ENCODE peak calls at places on chromosomes 6 and 20, in ten cellular contexts. S, T, M, X, I, J, H, E, F and R are unnamed samples.

GRCh38 chr20:14384411-14384810 is 47.0 kb upstream of the FLRT3 start:
- DNase-seq in S (no peak), T (no peak), M (no peak), X (no peak), I (no peak), J (no peak), H (no peak), E (no peak), F (peak), R (no peak)

GRCh38 chr6:41426438-41426851 is 91.0 kb downstream of the NCR2 start:
- DNase-seq in S (no peak), T (no peak), M (no peak), X (no peak), I (no peak), J (no peak), H (no peak), E (no peak), F (no peak), R (no peak)

GRCh38 chr20:62461157-62461556 is 14.6 kb downstream of the GATA5 start:
- DNase-seq in S (no peak), T (no peak), M (no peak), X (no peak), I (no peak), J (peak), H (no peak), E (no peak), F (no peak), R (no peak)

GRCh38 chr6:142255785-142256184 is 46.0 kb upstream of the ADGRG6 start:
- DNase-seq in S (no peak), T (no peak), M (no peak), X (no peak), I (no peak), J (no peak), H (no peak), E (no peak), F (no peak), R (no peak)

GRCh38 chr6:75377386-75377785 is 92.8 kb upstream of the TMEM30A start:
- DNase-seq in S (no peak), T (no peak), M (no peak), X (no peak), I (no peak), J (no peak), H (no peak), E (no peak), F (peak), R (no peak)

GRCh38 chr20:32263398-32263954 is 14.0 kb upstream of the KIF3B start:
- DNase-seq in S (no peak), T (no peak), M (no peak), X (no peak), I (no peak), J (no peak), H (no peak), E (no peak), F (no peak), R (no peak)

GRCh38 chr6:34223964-34224940 is 12.4 kb upstream of the HMGA1 start:
- DNase-seq in S (peak), T (no peak), M (no peak), X (peak), I (peak), J (peak), H (no peak), E (peak), F (peak), R (peak)

GRCh38 chr6:27512525-27512924 is 39.6 kb upstream of the ZNF184 start:
- DNase-seq in S (no peak), T (no peak), M (no peak), X (no peak), I (no peak), J (no peak), H (no peak), E (no peak), F (no peak), R (no peak)

GRCh38 chr6:30841644-30842504 is 42.4 kb upstream of the DDR1 start:
- DNase-seq in S (no peak), T (no peak), M (no peak), X (no peak), I (no peak), J (no peak), H (no peak), E (no peak), F (no peak), R (no peak)

GRCh38 chr20:8853805-8854338 is 215.0 kb upstream of the PLCB4 start:
- DNase-seq in S (peak), T (peak), M (no peak), X (no peak), I (peak), J (no peak), H (no peak), E (no peak), F (peak), R (no peak)

GRCh38 chr20:50930139-50931047 is 844 bp downstream of the ADNP start:
- DNase-seq in S (peak), T (no peak), M (no peak), X (peak), I (peak), J (peak), H (no peak), E (peak), F (peak), R (peak)

GRCh38 chr6:74459260-74459659 is 746.6 kb downstream of the COL12A1 start:
- DNase-seq in S (no peak), T (no peak), M (no peak), X (no peak), I (no peak), J (no peak), H (no peak), E (no peak), F (no peak), R (no peak)

GRCh38 chr6:168640181-168640580 is 199.2 kb downstream of the SMOC2 start:
- DNase-seq in S (no peak), T (no peak), M (no peak), X (no peak), I (no peak), J (no peak), H (no peak), E (no peak), F (no peak), R (no peak)

GRCh38 chr6:140079328-140079727 is 704.9 kb upstream of the CITED2 start:
- DNase-seq in S (peak), T (no peak), M (no peak), X (no peak), I (no peak), J (peak), H (no peak), E (no peak), F (no peak), R (no peak)

GRCh38 chr20:15613530-15613929 is 959.7 kb downstream of the KIF16B start:
- DNase-seq in S (no peak), T (no peak), M (no peak), X (no peak), I (no peak), J (no peak), H (no peak), E (no peak), F (no peak), R (no peak)

GRCh38 chr6:110548124-110548847 is 71.9 kb upstream of the SLC22A16 start:
- DNase-seq in S (no peak), T (no peak), M (no peak), X (no peak), I (no peak), J (no peak), H (no peak), E (no peak), F (no peak), R (no peak)

GRCh38 chr6:144036064-144036873 is 28.2 kb upstream of the PLAGL1 start:
- DNase-seq in S (no peak), T (no peak), M (peak), X (no peak), I (no peak), J (no peak), H (no peak), E (no peak), F (no peak), R (no peak)

GRCh38 chr20:51195419-51195901 is 172.6 kb upstream of the KCNG1 start:
- DNase-seq in S (no peak), T (no peak), M (no peak), X (no peak), I (no peak), J (no peak), H (no peak), E (no peak), F (no peak), R (no peak)

GRCh38 chr6:133337312-133337711 is 96.2 kb downstream of the EYA4 start:
- DNase-seq in S (no peak), T (no peak), M (no peak), X (no peak), I (no peak), J (no peak), H (no peak), E (no peak), F (no peak), R (no peak)

GRCh38 chr6:163490826-163491577 is 76.5 kb downstream of the QKI start:
- DNase-seq in S (peak), T (no peak), M (no peak), X (peak), I (no peak), J (peak), H (no peak), E (no peak), F (no peak), R (no peak)

GRCh38 chr6:2797564-2798014 is 32.4 kb downstream of the WRNIP1 start:
- DNase-seq in S (no peak), T (no peak), M (no peak), X (no peak), I (no peak), J (no peak), H (no peak), E (no peak), F (no peak), R (no peak)

GRCh38 chr20:17910828-17911294 is 57.7 kb downstream of the SNX5 start:
- DNase-seq in S (peak), T (no peak), M (peak), X (peak), I (no peak), J (no peak), H (no peak), E (no peak), F (no peak), R (no peak)